ENCODE peak calls at places on chromosomes 1 and 21, in nine cellular contexts. One of them, this sample, is unnamed.

GRCh38 chr1:205430631-205431305 is 8.9 kb upstream of the LEMD1 start:
- DNase-seq in uterus: no peak
- DNase-seq in ovary: peak; percentile 79
- DNase-seq in AG10803: peak; percentile 15
- DNase-seq in neural crest cell: peak; percentile 76
- DNase-seq in left ventricle myocardium inferior: peak; percentile 61
- DNase-seq in fibroblast of the aortic adventitia: peak; percentile 56
- DNase-seq in glutamatergic neuron: peak; percentile 82
- DNase-seq in suprapubic skin: no peak
- DNase-seq in this sample: peak; percentile 75

GRCh38 chr1:12069616-12070244 is 6.6 kb downstream of the TNFRSF8 start:
- DNase-seq in uterus: no peak
- DNase-seq in ovary: no peak
- DNase-seq in AG10803: no peak
- DNase-seq in neural crest cell: no peak
- DNase-seq in left ventricle myocardium inferior: no peak
- DNase-seq in fibroblast of the aortic adventitia: no peak
- DNase-seq in glutamatergic neuron: no peak
- DNase-seq in suprapubic skin: no peak
- DNase-seq in this sample: no peak

GRCh38 chr1:81703736-81704463 is 96.8 kb upstream of the ADGRL2 start:
- DNase-seq in uterus: no peak
- DNase-seq in ovary: no peak
- DNase-seq in AG10803: peak; percentile 50
- DNase-seq in neural crest cell: no peak
- DNase-seq in left ventricle myocardium inferior: no peak
- DNase-seq in fibroblast of the aortic adventitia: peak; percentile 67
- DNase-seq in glutamatergic neuron: peak; percentile 60
- DNase-seq in suprapubic skin: no peak
- DNase-seq in this sample: no peak

GRCh38 chr1:74652711-74653131 is 20.9 kb downstream of the ERICH3 start:
- DNase-seq in uterus: peak; percentile 78
- DNase-seq in ovary: no peak
- DNase-seq in AG10803: peak; percentile 66
- DNase-seq in neural crest cell: no peak
- DNase-seq in left ventricle myocardium inferior: no peak
- DNase-seq in fibroblast of the aortic adventitia: peak; percentile 15
- DNase-seq in glutamatergic neuron: no peak
- DNase-seq in suprapubic skin: no peak
- DNase-seq in this sample: peak; percentile 11

GRCh38 chr1:53625049-53625448 is 113.9 kb downstream of the GLIS1 start:
- DNase-seq in uterus: no peak
- DNase-seq in ovary: no peak
- DNase-seq in AG10803: peak; percentile 92
- DNase-seq in neural crest cell: no peak
- DNase-seq in left ventricle myocardium inferior: no peak
- DNase-seq in fibroblast of the aortic adventitia: peak; percentile 79
- DNase-seq in glutamatergic neuron: no peak
- DNase-seq in suprapubic skin: peak; percentile 75
- DNase-seq in this sample: no peak

GRCh38 chr1:200245492-200245891 is 164.3 kb downstream of the ZNF281 start:
- DNase-seq in uterus: no peak
- DNase-seq in ovary: no peak
- DNase-seq in AG10803: peak; percentile 49
- DNase-seq in neural crest cell: no peak
- DNase-seq in left ventricle myocardium inferior: no peak
- DNase-seq in fibroblast of the aortic adventitia: peak; percentile 79
- DNase-seq in glutamatergic neuron: no peak
- DNase-seq in suprapubic skin: no peak
- DNase-seq in this sample: no peak

GRCh38 chr1:10973552-10973951 is 38.9 kb upstream of the TARDBP start:
- DNase-seq in uterus: no peak
- DNase-seq in ovary: no peak
- DNase-seq in AG10803: peak; percentile 76
- DNase-seq in neural crest cell: no peak
- DNase-seq in left ventricle myocardium inferior: peak; percentile 39
- DNase-seq in fibroblast of the aortic adventitia: peak; percentile 66
- DNase-seq in glutamatergic neuron: no peak
- DNase-seq in suprapubic skin: no peak
- DNase-seq in this sample: no peak

GRCh38 chr1:226643701-226644540 is 95.2 kb downstream of the ITPKB start:
- DNase-seq in uterus: peak; percentile 18
- DNase-seq in ovary: no peak
- DNase-seq in AG10803: no peak
- DNase-seq in neural crest cell: no peak
- DNase-seq in left ventricle myocardium inferior: peak; percentile 11
- DNase-seq in fibroblast of the aortic adventitia: no peak
- DNase-seq in glutamatergic neuron: no peak
- DNase-seq in suprapubic skin: peak; percentile 60
- DNase-seq in this sample: no peak

GRCh38 chr1:230086152-230086551 is 19.1 kb downstream of the GALNT2 start:
- DNase-seq in uterus: no peak
- DNase-seq in ovary: no peak
- DNase-seq in AG10803: no peak
- DNase-seq in neural crest cell: no peak
- DNase-seq in left ventricle myocardium inferior: no peak
- DNase-seq in fibroblast of the aortic adventitia: no peak
- DNase-seq in glutamatergic neuron: no peak
- DNase-seq in suprapubic skin: no peak
- DNase-seq in this sample: no peak

GRCh38 chr1:10429868-10430215 is 391 bp upstream of the CENPS start:
- DNase-seq in uterus: no peak
- DNase-seq in ovary: peak; percentile 16
- DNase-seq in AG10803: no peak
- DNase-seq in neural crest cell: no peak
- DNase-seq in left ventricle myocardium inferior: no peak
- DNase-seq in fibroblast of the aortic adventitia: peak; percentile 47
- DNase-seq in glutamatergic neuron: no peak
- DNase-seq in suprapubic skin: no peak
- DNase-seq in this sample: no peak

GRCh38 chr1:117171900-117172501 is 38.7 kb downstream of the VTCN1 start:
- DNase-seq in uterus: peak; percentile 45
- DNase-seq in ovary: no peak
- DNase-seq in AG10803: no peak
- DNase-seq in neural crest cell: peak; percentile 57
- DNase-seq in left ventricle myocardium inferior: peak; percentile 35
- DNase-seq in fibroblast of the aortic adventitia: peak; percentile 61
- DNase-seq in glutamatergic neuron: no peak
- DNase-seq in suprapubic skin: no peak
- DNase-seq in this sample: no peak

DNA sequence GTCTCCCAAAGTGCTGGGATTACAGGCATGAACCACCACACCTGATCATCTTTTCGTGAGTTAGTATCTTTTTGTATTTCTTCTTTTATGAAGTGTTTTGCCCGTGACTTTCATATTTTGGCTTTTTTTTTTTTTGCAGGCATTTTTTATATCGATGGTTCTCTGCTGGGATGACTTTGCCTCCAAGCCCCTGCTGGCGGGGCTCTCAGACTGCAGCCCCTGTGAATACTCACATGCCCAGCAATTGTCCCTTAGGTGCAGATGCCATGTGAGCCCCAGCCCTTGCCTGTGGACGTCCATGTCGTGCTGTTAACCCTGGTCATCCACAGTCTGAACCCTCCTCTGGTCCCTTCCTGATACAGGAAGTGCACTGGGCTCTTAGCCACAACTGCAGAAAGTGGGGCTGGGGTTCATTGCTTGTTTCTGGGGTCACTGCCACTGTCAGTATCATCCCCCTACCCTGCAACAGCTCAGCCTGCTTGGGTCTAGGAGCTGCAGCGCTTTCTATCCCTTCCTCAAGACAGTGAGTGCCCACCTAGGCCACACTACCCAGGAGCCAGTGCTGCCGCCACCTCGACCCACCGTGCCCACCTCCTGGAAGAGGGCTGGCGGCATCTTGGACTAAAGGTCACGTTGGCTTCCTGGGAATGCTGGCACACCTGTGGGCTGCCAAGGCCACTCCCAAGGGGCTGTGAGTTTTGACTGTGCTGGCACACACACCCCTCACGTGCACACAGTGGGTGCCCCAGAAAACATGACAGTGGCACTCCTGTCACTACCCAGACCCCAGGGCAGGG is 21.9 kb downstream of the CRYAA start:
- DNase-seq in uterus: no peak
- DNase-seq in ovary: no peak
- DNase-seq in AG10803: no peak
- DNase-seq in neural crest cell: no peak
- DNase-seq in left ventricle myocardium inferior: no peak
- DNase-seq in fibroblast of the aortic adventitia: no peak
- DNase-seq in glutamatergic neuron: no peak
- DNase-seq in suprapubic skin: peak; percentile 53
- DNase-seq in this sample: no peak
- TF ChIP-seq CTCF in uterus: no peak
- TF ChIP-seq CTCF in ovary: no peak
- TF ChIP-seq CTCF in AG10803: no peak
- TF ChIP-seq CTCF in neural crest cell: no peak
- TF ChIP-seq CTCF in left ventricle myocardium inferior: no peak
- TF ChIP-seq CTCF in fibroblast of the aortic adventitia: no peak
- TF ChIP-seq CTCF in glutamatergic neuron: peak; percentile 25
- TF ChIP-seq CTCF in suprapubic skin: no peak
- TF ChIP-seq CTCF in this sample: no peak

GRCh38 chr1:213124590-213124989 is 73.5 kb downstream of the RPS6KC1 start:
- DNase-seq in uterus: no peak
- DNase-seq in ovary: no peak
- DNase-seq in AG10803: no peak
- DNase-seq in neural crest cell: no peak
- DNase-seq in left ventricle myocardium inferior: no peak
- DNase-seq in fibroblast of the aortic adventitia: no peak
- DNase-seq in glutamatergic neuron: no peak
- DNase-seq in suprapubic skin: no peak
- DNase-seq in this sample: no peak

GRCh38 chr1:213120961-213121360 is 69.9 kb downstream of the RPS6KC1 start:
- DNase-seq in uterus: no peak
- DNase-seq in ovary: no peak
- DNase-seq in AG10803: no peak
- DNase-seq in neural crest cell: no peak
- DNase-seq in left ventricle myocardium inferior: no peak
- DNase-seq in fibroblast of the aortic adventitia: no peak
- DNase-seq in glutamatergic neuron: no peak
- DNase-seq in suprapubic skin: no peak
- DNase-seq in this sample: no peak

GRCh38 chr1:213123087-213123486 is 72.0 kb downstream of the RPS6KC1 start:
- DNase-seq in uterus: no peak
- DNase-seq in ovary: no peak
- DNase-seq in AG10803: no peak
- DNase-seq in neural crest cell: no peak
- DNase-seq in left ventricle myocardium inferior: no peak
- DNase-seq in fibroblast of the aortic adventitia: no peak
- DNase-seq in glutamatergic neuron: no peak
- DNase-seq in suprapubic skin: no peak
- DNase-seq in this sample: no peak

GRCh38 chr1:213123532-213123931 is 72.5 kb downstream of the RPS6KC1 start:
- DNase-seq in uterus: no peak
- DNase-seq in ovary: no peak
- DNase-seq in AG10803: peak; percentile 40
- DNase-seq in neural crest cell: no peak
- DNase-seq in left ventricle myocardium inferior: no peak
- DNase-seq in fibroblast of the aortic adventitia: peak; percentile 58
- DNase-seq in glutamatergic neuron: no peak
- DNase-seq in suprapubic skin: no peak
- DNase-seq in this sample: no peak

DNA sequence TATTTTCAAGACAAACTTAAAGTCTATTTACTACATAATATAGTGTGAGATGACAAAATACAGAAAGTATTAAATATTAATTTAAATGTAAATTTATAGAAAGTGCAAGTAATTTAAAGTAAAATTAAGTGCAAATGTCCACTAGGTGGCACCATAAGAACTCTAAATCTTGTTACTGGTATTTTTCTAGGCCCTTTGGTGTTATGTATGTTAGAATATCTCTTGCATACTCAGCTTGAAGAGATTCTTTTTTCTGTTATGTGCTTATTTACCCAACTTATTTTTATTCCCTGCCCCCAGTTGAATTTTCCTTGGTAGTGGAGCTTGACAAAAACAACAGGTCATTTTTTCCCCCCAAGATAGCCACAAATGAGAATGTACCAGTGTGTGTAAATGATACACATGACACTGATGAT is 71.5 kb downstream of the RPS6KC1 start:
- DNase-seq in uterus: no peak
- DNase-seq in ovary: no peak
- DNase-seq in AG10803: peak; percentile 53
- DNase-seq in neural crest cell: no peak
- DNase-seq in left ventricle myocardium inferior: no peak
- DNase-seq in fibroblast of the aortic adventitia: peak; percentile 82
- DNase-seq in glutamatergic neuron: no peak
- DNase-seq in suprapubic skin: no peak
- DNase-seq in this sample: no peak
- TF ChIP-seq CTCF in uterus: peak; percentile 23
- TF ChIP-seq CTCF in ovary: peak; percentile 32
- TF ChIP-seq CTCF in AG10803: peak; percentile 59
- TF ChIP-seq CTCF in neural crest cell: peak; percentile 83
- TF ChIP-seq CTCF in left ventricle myocardium inferior: peak; percentile 65
- TF ChIP-seq CTCF in fibroblast of the aortic adventitia: peak; percentile 27
- TF ChIP-seq CTCF in glutamatergic neuron: peak; percentile 84
- TF ChIP-seq CTCF in suprapubic skin: peak; percentile 35
- TF ChIP-seq CTCF in this sample: peak; percentile 73

DNA sequence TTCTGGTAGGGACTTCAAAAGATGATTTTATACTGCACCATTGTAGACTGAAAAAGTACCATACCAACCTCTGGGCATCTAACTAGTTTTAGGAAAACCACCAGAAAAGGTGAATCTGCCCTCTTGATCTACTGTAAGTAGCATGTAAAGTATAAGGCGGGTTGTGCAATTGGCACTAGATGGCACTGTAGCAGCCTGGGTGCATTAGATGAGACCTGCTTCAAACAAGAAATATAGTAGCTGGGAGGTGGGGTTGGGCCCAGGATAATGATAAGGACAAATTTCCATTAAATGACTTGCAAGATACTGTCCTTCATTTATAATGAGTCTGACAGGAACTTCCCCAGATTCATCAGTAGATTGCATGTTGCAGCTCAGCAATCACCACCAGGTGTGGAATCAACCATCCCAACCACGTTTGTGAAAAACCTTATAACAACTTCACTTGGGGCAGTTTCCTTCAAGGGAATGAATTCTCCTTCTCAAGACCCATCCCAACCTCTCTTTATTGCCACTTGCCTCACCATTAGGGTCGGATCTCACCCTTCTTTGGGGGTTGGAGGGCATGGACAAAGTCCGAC is 37.3 kb upstream of the IL10 start:
- DNase-seq in uterus: no peak
- DNase-seq in ovary: no peak
- DNase-seq in AG10803: peak; percentile 47
- DNase-seq in neural crest cell: no peak
- DNase-seq in left ventricle myocardium inferior: no peak
- DNase-seq in fibroblast of the aortic adventitia: peak; percentile 55
- DNase-seq in glutamatergic neuron: no peak
- DNase-seq in suprapubic skin: no peak
- DNase-seq in this sample: no peak
- TF ChIP-seq CTCF in uterus: no peak
- TF ChIP-seq CTCF in ovary: no peak
- TF ChIP-seq CTCF in AG10803: peak; percentile 63
- TF ChIP-seq CTCF in neural crest cell: no peak
- TF ChIP-seq CTCF in left ventricle myocardium inferior: peak; percentile 25
- TF ChIP-seq CTCF in fibroblast of the aortic adventitia: peak; percentile 53
- TF ChIP-seq CTCF in glutamatergic neuron: peak; percentile 14
- TF ChIP-seq CTCF in suprapubic skin: no peak
- TF ChIP-seq CTCF in this sample: no peak

DNA sequence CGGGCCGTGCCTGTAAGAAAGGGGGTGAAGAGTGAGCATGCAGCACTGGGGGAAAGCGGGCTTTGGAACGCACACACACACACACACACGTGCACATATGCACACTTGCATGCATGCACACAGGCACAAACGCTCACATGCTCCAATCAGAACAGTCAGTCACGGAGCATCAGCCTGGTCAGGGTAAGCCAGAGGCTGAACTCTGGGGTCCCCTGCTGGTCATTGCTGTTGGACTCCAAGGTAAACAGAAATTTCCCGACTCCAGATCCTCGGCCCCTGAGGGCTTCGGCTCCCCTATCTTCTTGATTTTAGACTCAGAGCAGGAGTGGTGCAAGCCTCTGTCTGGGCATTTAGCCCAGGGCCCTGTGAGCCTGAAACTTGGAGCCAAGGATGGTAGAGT is 54.2 kb downstream of the SYT2 start:
- DNase-seq in uterus: no peak
- DNase-seq in ovary: no peak
- DNase-seq in AG10803: no peak
- DNase-seq in neural crest cell: peak; percentile 44
- DNase-seq in left ventricle myocardium inferior: no peak
- DNase-seq in fibroblast of the aortic adventitia: no peak
- DNase-seq in glutamatergic neuron: peak; percentile 75
- DNase-seq in suprapubic skin: no peak
- DNase-seq in this sample: peak; percentile 53
- TF ChIP-seq CTCF in uterus: no peak
- TF ChIP-seq CTCF in ovary: no peak
- TF ChIP-seq CTCF in AG10803: no peak
- TF ChIP-seq CTCF in neural crest cell: peak; percentile 53
- TF ChIP-seq CTCF in left ventricle myocardium inferior: peak; percentile 40
- TF ChIP-seq CTCF in fibroblast of the aortic adventitia: no peak
- TF ChIP-seq CTCF in glutamatergic neuron: peak; percentile 42
- TF ChIP-seq CTCF in suprapubic skin: no peak
- TF ChIP-seq CTCF in this sample: peak; percentile 33

This sample was measured in nephron progenitor cell.